ENCODE peak calls at places on chromosomes 3 and 15, in six cellular contexts. K is stimulated activated naive CD8-positive, alpha-beta T cell treated with anti-CD3 and anti-CD28 coated beads, Interleukin-15, amount 100 ng/mL, for 72 hours; M is left kidney; Q is stimulated activated CD8-positive, alpha-beta memory T cell treated with anti-CD3 and anti-CD28 coated beads, Interleukin-2, amount 100 ng/mL, for 1 hour; E is GM12865; O is natural killer cell treated with Interleukin-12 subunit alpha and Interleukin-12 subunit beta and Interleukin-15 and Interleukin-18, amount 100 ng/mL, for 72 hours. S is an unnamed sample.

GRCh38 chr15:46251873-46252272 is 617.0 kb downstream of the SQOR start:
- DNase-seq in K (no peak), M (no peak), Q (no peak), E (no peak), O (no peak), S (no peak)

GRCh38 chr3:7745711-7746110 is 755.9 kb upstream of the LMCD1 start:
- DNase-seq in K (no peak), M (no peak), Q (no peak), E (no peak), O (no peak), S (no peak)

GRCh38 chr3:194985031-194985578 is 285.9 kb downstream of the XXYLT1 start:
- DNase-seq in K (no peak), M (peak), Q (no peak), E (no peak), O (no peak), S (no peak)

GRCh38 chr3:13638927-13639326 is 90.0 kb downstream of the FBLN2 start:
- DNase-seq in K (no peak), M (no peak), Q (no peak), E (no peak), O (no peak), S (no peak)

GRCh38 chr15:39411102-39411989 is 169.5 kb upstream of the THBS1 start:
- DNase-seq in K (peak), M (no peak), Q (no peak), E (peak), O (no peak), S (no peak)

GRCh38 chr15:64865998-64866520 is 24.3 kb downstream of the PLEKHO2 start:
- DNase-seq in K (no peak), M (peak), Q (no peak), E (no peak), O (no peak), S (no peak)

GRCh38 chr3:109707642-109708041 is 370.3 kb upstream of the DPPA4 start:
- DNase-seq in K (no peak), M (no peak), Q (no peak), E (no peak), O (no peak), S (no peak)

GRCh38 chr15:58396181-58396580 is 35.6 kb upstream of the LIPC start:
- DNase-seq in K (no peak), M (no peak), Q (no peak), E (no peak), O (no peak), S (no peak)

GRCh38 chr3:18758047-18758704 is 333.0 kb upstream of the SATB1 start:
- DNase-seq in K (peak), M (peak), Q (no peak), E (peak), O (peak), S (peak)

GRCh38 chr3:30663533-30664241 is 57.3 kb downstream of the TGFBR2 start:
- DNase-seq in K (no peak), M (no peak), Q (no peak), E (no peak), O (no peak), S (no peak)

GRCh38 chr3:101998256-101998926 is 149.1 kb downstream of the NFKBIZ start:
- DNase-seq in K (no peak), M (peak), Q (no peak), E (no peak), O (no peak), S (no peak)

GRCh38 chr3:108477511-108478147 is 32.8 kb downstream of the MYH15 start:
- DNase-seq in K (peak), M (peak), Q (no peak), E (peak), O (peak), S (peak)

GRCh38 chr3:150871192-150871591 is 34.0 kb downstream of the MINDY4B start:
- DNase-seq in K (no peak), M (no peak), Q (no peak), E (no peak), O (no peak), S (no peak)

GRCh38 chr15:82697735-82698407 is 11.8 kb downstream of the AP3B2 start:
- DNase-seq in K (no peak), M (no peak), Q (no peak), E (no peak), O (no peak), S (no peak)

GRCh38 chr3:190840146-190840545 is 22.3 kb downstream of the GMNC start:
- DNase-seq in K (no peak), M (peak), Q (no peak), E (no peak), O (no peak), S (no peak)

GRCh38 chr3:78844307-78844706 is 923.5 kb downstream of the ROBO1 start:
- DNase-seq in K (no peak), M (peak), Q (no peak), E (no peak), O (no peak), S (no peak)